ENCODE peak calls at places on chromosome 21, in five cellular contexts. One of them, this sample, is unnamed.

GRCh38 chr21:33286600-33287456 is 20.7 kb downstream of the IL10RB start:
- DNase-seq in GM06990: no peak
- DNase-seq in C1 segment of cervical spinal cord: no peak
- DNase-seq in cardiac fibroblast: peak
- DNase-seq in GM10248: no peak
- DNase-seq in this sample: no peak

GRCh38 chr21:35203093-35204021 is 154.3 kb upstream of the RUNX1 start:
- DNase-seq in C1 segment of cervical spinal cord: no peak
- DNase-seq in cardiac fibroblast: peak
- DNase-seq in GM06990: no peak
- DNase-seq in GM10248: no peak
- DNase-seq in this sample: no peak

GRCh38 chr21:42124826-42125570 is 53.9 kb downstream of the UMODL1 start:
- DNase-seq in GM10248: no peak
- DNase-seq in cardiac fibroblast: no peak
- DNase-seq in C1 segment of cervical spinal cord: no peak
- DNase-seq in GM06990: no peak
- DNase-seq in this sample: no peak

GRCh38 chr21:45800339-45801080 is 157.0 kb downstream of the PCBP3 start:
- DNase-seq in C1 segment of cervical spinal cord: no peak
- DNase-seq in cardiac fibroblast: no peak
- DNase-seq in GM06990: no peak
- DNase-seq in GM10248: no peak
- DNase-seq in this sample: no peak

GRCh38 chr21:31732538-31732864 is 583 bp upstream of the SCAF4 start:
- DNase-seq in cardiac fibroblast: no peak
- DNase-seq in GM06990: peak
- DNase-seq in C1 segment of cervical spinal cord: no peak
- DNase-seq in GM10248: no peak
- DNase-seq in this sample: no peak

GRCh38 chr21:16535100-16535418 is 805.3 kb downstream of the USP25 start:
- DNase-seq in C1 segment of cervical spinal cord: peak
- DNase-seq in GM10248: no peak
- DNase-seq in cardiac fibroblast: peak
- DNase-seq in GM06990: no peak
- DNase-seq in this sample: no peak

GRCh38 chr21:42346866-42347600 is 3.8 kb downstream of the TFF2 start:
- DNase-seq in C1 segment of cervical spinal cord: no peak
- DNase-seq in GM10248: no peak
- DNase-seq in GM06990: no peak
- DNase-seq in cardiac fibroblast: no peak
- DNase-seq in this sample: no peak

GRCh38 chr21:44800103-44800502 is 1.5 kb downstream of the UBE2G2 start:
- DNase-seq in C1 segment of cervical spinal cord: no peak
- DNase-seq in GM10248: no peak
- DNase-seq in cardiac fibroblast: peak
- DNase-seq in GM06990: no peak
- DNase-seq in this sample: no peak

GRCh38 chr21:42703936-42704335 is 50.5 kb downstream of the PDE9A start:
- DNase-seq in C1 segment of cervical spinal cord: no peak
- DNase-seq in GM10248: no peak
- DNase-seq in cardiac fibroblast: no peak
- DNase-seq in GM06990: no peak
- DNase-seq in this sample: no peak

GRCh38 chr21:31682625-31683024 is 23.1 kb downstream of the SOD1 start:
- DNase-seq in GM06990: no peak
- DNase-seq in C1 segment of cervical spinal cord: no peak
- DNase-seq in cardiac fibroblast: no peak
- DNase-seq in GM10248: no peak
- DNase-seq in this sample: no peak

GRCh38 chr21:19489930-19490329 is 1086.3 kb upstream of the TMPRSS15 start:
- DNase-seq in cardiac fibroblast: no peak
- DNase-seq in GM10248: no peak
- DNase-seq in GM06990: no peak
- DNase-seq in C1 segment of cervical spinal cord: no peak
- DNase-seq in this sample: no peak

This sample was measured in nephron progenitor cell.